ENCODE peak calls at places on chromosomes 7 and 10, in seven cellular contexts. One of them, this sample, is unnamed. For H3K4me1, the result is how much of the 10 kb centered on the place peaks cover.

GRCh38 chr7:132191418-132191817 is 384.9 kb downstream of the PLXNA4 start:
- DNase-seq in hepatocyte: no peak
- DNase-seq in upper lobe of left lung: no peak
- DNase-seq in tibial artery: no peak
- DNase-seq in transverse colon: no peak
- DNase-seq in BE2C: no peak
- DNase-seq in A549: no peak
- DNase-seq in this sample: no peak

GRCh38 chr10:69458426-69459100 is 7.3 kb downstream of the TSPAN15 start:
- DNase-seq in A549: no peak
- DNase-seq in upper lobe of left lung: no peak
- DNase-seq in transverse colon: peak
- DNase-seq in BE2C: no peak
- DNase-seq in hepatocyte: peak
- DNase-seq in tibial artery: no peak
- DNase-seq in this sample: no peak

GRCh38 chr10:100658269-100658668 is 87.1 kb upstream of the PAX2 start:
- DNase-seq in A549: no peak
- DNase-seq in hepatocyte: no peak
- DNase-seq in upper lobe of left lung: no peak
- DNase-seq in transverse colon: no peak
- DNase-seq in tibial artery: no peak
- DNase-seq in BE2C: no peak
- DNase-seq in this sample: no peak

GRCh38 chr7:93717217-93717900 is 142.8 kb upstream of the CALCR start:
- DNase-seq in upper lobe of left lung: no peak
- DNase-seq in transverse colon: no peak
- DNase-seq in tibial artery: no peak
- DNase-seq in A549: no peak
- DNase-seq in BE2C: no peak
- DNase-seq in hepatocyte: no peak
- DNase-seq in this sample: no peak

GRCh38 chr7:71591876-71592275 is 459.9 kb downstream of the GALNT17 start:
- DNase-seq in upper lobe of left lung: no peak
- DNase-seq in tibial artery: no peak
- DNase-seq in BE2C: no peak
- DNase-seq in transverse colon: no peak
- DNase-seq in hepatocyte: no peak
- DNase-seq in A549: no peak
- DNase-seq in this sample: no peak

GRCh38 chr10:86346169-86346793 is 20.3 kb downstream of the GRID1 start:
- DNase-seq in A549: no peak
- DNase-seq in BE2C: peak
- DNase-seq in hepatocyte: no peak
- DNase-seq in tibial artery: peak
- DNase-seq in upper lobe of left lung: no peak
- DNase-seq in transverse colon: no peak
- DNase-seq in this sample: no peak

GRCh38 chr7:135508853-135509588 is 881 bp downstream of the CNOT4 start:
- DNase-seq in hepatocyte: peak
- DNase-seq in transverse colon: peak
- DNase-seq in upper lobe of left lung: no peak
- DNase-seq in A549: peak
- DNase-seq in tibial artery: no peak
- DNase-seq in BE2C: peak
- DNase-seq in this sample: no peak

GRCh38 chr10:101560293-101561067 is 27.6 kb downstream of the POLL start:
- DNase-seq in tibial artery: peak
- DNase-seq in A549: no peak
- DNase-seq in hepatocyte: no peak
- DNase-seq in transverse colon: no peak
- DNase-seq in BE2C: peak
- DNase-seq in upper lobe of left lung: no peak
- DNase-seq in this sample: no peak

GRCh38 chr7:16532272-16532671 is 5.6 kb downstream of the LRRC72 start:
- DNase-seq in tibial artery: no peak
- DNase-seq in hepatocyte: no peak
- DNase-seq in upper lobe of left lung: no peak
- DNase-seq in A549: no peak
- DNase-seq in BE2C: no peak
- DNase-seq in transverse colon: no peak
- DNase-seq in this sample: no peak

GRCh38 chr7:91759205-91759863 is 121.2 kb downstream of the MTERF1 start:
- DNase-seq in tibial artery: no peak
- DNase-seq in upper lobe of left lung: no peak
- DNase-seq in BE2C: no peak
- DNase-seq in transverse colon: peak
- DNase-seq in hepatocyte: peak
- DNase-seq in A549: no peak
- DNase-seq in this sample: no peak

GRCh38 chr7:134741901-134742635 is 37.4 kb upstream of the CALD1 start:
- DNase-seq in transverse colon: no peak
- DNase-seq in tibial artery: no peak
- DNase-seq in A549: no peak
- DNase-seq in BE2C: no peak
- DNase-seq in hepatocyte: no peak
- DNase-seq in upper lobe of left lung: no peak
- DNase-seq in this sample: no peak

GRCh38 chr7:134179321-134179720 is 52.2 kb downstream of the LRGUK start:
- DNase-seq in hepatocyte: no peak
- DNase-seq in transverse colon: no peak
- DNase-seq in BE2C: no peak
- DNase-seq in upper lobe of left lung: no peak
- DNase-seq in tibial artery: no peak
- DNase-seq in A549: no peak
- DNase-seq in this sample: no peak

GRCh38 chr7:35241431-35241830 is 12.5 kb downstream of the TBX20 start:
- DNase-seq in tibial artery: no peak
- DNase-seq in A549: no peak
- DNase-seq in transverse colon: no peak
- DNase-seq in BE2C: no peak
- DNase-seq in upper lobe of left lung: no peak
- DNase-seq in hepatocyte: no peak
- DNase-seq in this sample: no peak

GRCh38 chr10:75801121-75801520 is 369.7 kb downstream of the LRMDA start:
- DNase-seq in hepatocyte: no peak
- DNase-seq in transverse colon: no peak
- DNase-seq in BE2C: no peak
- DNase-seq in tibial artery: no peak
- DNase-seq in A549: no peak
- DNase-seq in upper lobe of left lung: no peak
- DNase-seq in this sample: no peak

GRCh38 chr7:155262010-155262409 is 35.7 kb upstream of the INSIG1 start:
- DNase-seq in A549: no peak
- DNase-seq in upper lobe of left lung: no peak
- DNase-seq in hepatocyte: no peak
- DNase-seq in transverse colon: no peak
- DNase-seq in BE2C: no peak
- DNase-seq in tibial artery: no peak
- DNase-seq in this sample: no peak

GRCh38 chr7:31421607-31422006 is 81.1 kb upstream of the NEUROD6 start:
- DNase-seq in BE2C: no peak
- DNase-seq in transverse colon: no peak
- DNase-seq in tibial artery: no peak
- DNase-seq in hepatocyte: no peak
- DNase-seq in A549: no peak
- DNase-seq in upper lobe of left lung: no peak
- DNase-seq in this sample: no peak

GRCh38 chr10:99714446-99714845 is 17.5 kb downstream of the COX15 start:
- DNase-seq in transverse colon: no peak
- DNase-seq in hepatocyte: no peak
- DNase-seq in upper lobe of left lung: no peak
- DNase-seq in tibial artery: no peak
- DNase-seq in A549: no peak
- DNase-seq in BE2C: no peak
- DNase-seq in this sample: no peak

GRCh38 chr10:42755028-42755451 is 27.6 kb upstream of the BMS1 start:
- DNase-seq in upper lobe of left lung: peak
- DNase-seq in BE2C: no peak
- DNase-seq in A549: no peak
- DNase-seq in tibial artery: no peak
- DNase-seq in transverse colon: no peak
- DNase-seq in hepatocyte: peak
- DNase-seq in this sample: no peak

GRCh38 chr7:56083150-56083785 is 9.5 kb downstream of the PHKG1 start:
- DNase-seq in hepatocyte: no peak
- DNase-seq in transverse colon: no peak
- DNase-seq in tibial artery: peak
- DNase-seq in upper lobe of left lung: no peak
- DNase-seq in A549: no peak
- DNase-seq in BE2C: peak
- DNase-seq in this sample: no peak

GRCh38 chr10:32349199-32349585 is 2.2 kb upstream of the EPC1 start:
- DNase-seq in upper lobe of left lung: no peak
- DNase-seq in tibial artery: no peak
- DNase-seq in BE2C: no peak
- DNase-seq in A549: no peak
- DNase-seq in transverse colon: no peak
- DNase-seq in hepatocyte: no peak
- DNase-seq in this sample: no peak

GRCh38 chr10:32346134-32346550 is 816 bp downstream of the EPC1 start:
- DNase-seq in upper lobe of left lung: peak
- DNase-seq in transverse colon: peak
- DNase-seq in hepatocyte: peak
- DNase-seq in A549: peak
- DNase-seq in tibial artery: peak
- DNase-seq in BE2C: peak
- DNase-seq in this sample: peak

GRCh38 chr10:32347363-32347735 is 391 bp upstream of the EPC1 start:
- DNase-seq in transverse colon: no peak
- DNase-seq in hepatocyte: no peak
- DNase-seq in BE2C: no peak
- DNase-seq in upper lobe of left lung: peak
- DNase-seq in A549: no peak
- DNase-seq in tibial artery: no peak
- DNase-seq in this sample: no peak

GRCh38 chr10:32348297-32349198 is 1.6 kb upstream of the EPC1 start:
- DNase-seq in BE2C: no peak
- DNase-seq in tibial artery: no peak
- DNase-seq in upper lobe of left lung: no peak
- DNase-seq in A549: no peak
- DNase-seq in hepatocyte: no peak
- DNase-seq in transverse colon: no peak
- DNase-seq in this sample: no peak

DNA sequence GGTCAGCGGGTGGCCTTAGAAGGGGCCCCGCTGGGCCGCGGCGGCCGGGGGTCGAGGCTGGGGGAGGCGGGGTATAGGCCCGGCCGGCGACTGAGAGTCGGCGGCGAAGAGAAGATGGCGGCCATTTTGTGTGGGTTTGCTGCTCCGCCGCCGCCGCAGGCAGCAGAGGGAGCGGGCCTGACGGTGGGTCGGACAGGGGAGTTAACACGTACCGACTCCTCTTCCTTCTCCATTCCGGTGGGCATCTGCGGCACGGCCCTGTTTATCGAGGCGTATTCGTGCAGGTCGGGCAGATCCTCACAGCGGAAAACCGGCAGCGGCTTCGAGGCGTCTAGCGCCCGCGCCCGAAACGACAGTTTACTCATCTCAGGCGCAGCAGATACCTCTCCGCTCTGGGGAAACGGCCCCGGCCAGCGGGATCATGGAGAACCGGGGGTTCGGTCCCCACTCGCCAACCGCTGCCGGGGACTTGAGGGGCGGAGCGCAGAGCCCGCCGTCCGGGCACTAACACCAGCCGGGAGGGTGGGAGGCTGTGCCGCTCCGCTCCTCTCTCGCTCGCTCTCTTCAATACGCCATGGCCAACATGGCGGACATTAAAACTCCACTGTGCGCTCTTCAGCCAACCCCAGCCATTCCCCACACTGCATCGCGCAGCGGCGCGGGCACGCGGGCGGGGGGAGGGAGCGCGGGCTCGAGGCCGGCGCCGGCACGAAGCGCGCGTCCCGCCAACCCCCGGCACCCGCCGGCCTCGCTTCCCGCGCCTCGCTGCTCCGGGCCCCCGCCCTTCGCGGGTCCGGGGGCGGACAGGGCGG is at the start of gene EPC1:
- DNase-seq in hepatocyte: peak
- DNase-seq in A549: peak
- DNase-seq in transverse colon: peak
- DNase-seq in upper lobe of left lung: peak
- DNase-seq in tibial artery: peak
- DNase-seq in BE2C: peak
- DNase-seq in this sample: peak
- H3K4me1 ChIP-seq in hepatocyte: under half
- H3K4me1 ChIP-seq in A549: half or more
- H3K4me1 ChIP-seq in transverse colon: under half
- H3K4me1 ChIP-seq in upper lobe of left lung: under half
- H3K4me1 ChIP-seq in tibial artery: under half
- H3K4me1 ChIP-seq in BE2C: under half
- H3K4me1 ChIP-seq in this sample: half or more

GRCh38 chr10:132564249-132564605 is 26.6 kb downstream of the INPP5A start:
- DNase-seq in tibial artery: no peak
- DNase-seq in hepatocyte: no peak
- DNase-seq in BE2C: no peak
- DNase-seq in upper lobe of left lung: no peak
- DNase-seq in transverse colon: no peak
- DNase-seq in A549: no peak
- DNase-seq in this sample: no peak
- H3K4me3 ChIP-seq in tibial artery: peak
- H3K4me3 ChIP-seq in hepatocyte: no peak
- H3K4me3 ChIP-seq in BE2C: no peak
- H3K4me3 ChIP-seq in upper lobe of left lung: no peak
- H3K4me3 ChIP-seq in transverse colon: no peak
- H3K4me3 ChIP-seq in A549: no peak
- H3K4me3 ChIP-seq in this sample: no peak

GRCh38 chr10:103396789-103397087 is 312 bp downstream of the PDCD11 start:
- DNase-seq in upper lobe of left lung: no peak
- DNase-seq in tibial artery: no peak
- DNase-seq in BE2C: no peak
- DNase-seq in transverse colon: no peak
- DNase-seq in hepatocyte: no peak
- DNase-seq in A549: no peak
- DNase-seq in this sample: no peak
- TF ChIP-seq CTCF in upper lobe of left lung: no peak
- TF ChIP-seq CTCF in tibial artery: no peak
- TF ChIP-seq CTCF in BE2C: no peak
- TF ChIP-seq CTCF in transverse colon: no peak
- TF ChIP-seq CTCF in hepatocyte: no peak
- TF ChIP-seq CTCF in A549: no peak
- TF ChIP-seq CTCF in this sample: no peak

DNA sequence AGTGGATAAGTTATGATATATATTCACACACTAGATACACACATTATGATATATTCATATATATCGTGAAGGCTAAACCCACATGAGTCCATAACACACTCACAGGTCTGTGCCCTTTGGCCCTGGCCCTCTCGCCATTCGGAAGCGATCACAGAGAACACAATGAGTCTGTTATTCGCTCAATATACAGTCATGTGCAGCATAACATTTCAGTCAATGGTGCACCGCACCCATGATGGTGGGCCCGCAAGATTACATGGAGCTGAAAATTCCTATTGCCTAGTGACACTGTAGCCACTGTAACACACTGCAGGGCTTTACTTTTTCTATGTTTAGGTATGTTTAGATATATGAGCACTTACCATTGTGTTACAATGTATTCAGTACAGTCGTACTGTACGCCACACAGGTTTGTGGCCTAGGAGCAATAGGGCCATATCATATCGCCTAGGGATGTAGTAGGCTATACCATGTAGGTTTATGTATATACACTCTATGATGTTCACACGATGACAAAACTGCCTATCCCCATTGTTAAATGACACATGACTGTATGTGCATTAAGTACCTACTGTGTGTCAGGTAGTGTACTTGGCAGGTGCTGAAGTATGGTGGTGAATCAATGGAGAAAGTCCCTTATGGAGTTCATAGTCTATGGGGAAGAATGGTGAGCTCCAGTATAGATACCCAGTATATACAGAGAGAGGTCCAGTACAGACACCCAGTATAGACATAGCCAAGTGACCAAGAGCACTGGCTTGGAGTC is 198.8 kb upstream of the KLF14 start:
- DNase-seq in BE2C: no peak
- DNase-seq in transverse colon: no peak
- DNase-seq in upper lobe of left lung: no peak
- DNase-seq in hepatocyte: no peak
- DNase-seq in tibial artery: no peak
- DNase-seq in A549: no peak
- DNase-seq in this sample: no peak
- H3K4me1 ChIP-seq in BE2C: under half
- H3K4me1 ChIP-seq in transverse colon: under half
- H3K4me1 ChIP-seq in upper lobe of left lung: under half
- H3K4me1 ChIP-seq in hepatocyte: under half
- H3K4me1 ChIP-seq in tibial artery: under half
- H3K4me1 ChIP-seq in A549: half or more
- H3K4me1 ChIP-seq in this sample: under half

This sample was measured in thoracic aorta.